ENCODE peak calls at places on chromosomes 4 and X, in four cellular contexts. S is activated effector memory CD4-positive, alpha-beta T cell treated with Interleukin-2 at 50 U/mL for 16 hours; I is dermis microvascular lymphatic vessel endothelial cell; D is NCI-H748 treated with DMSO at 0.1 percent for 48 hours. A is an unnamed sample.

GRCh38 chrX:135572436-135572835 is 52.0 kb downstream of the INTS6L start:
- DNase-seq in I (peak), D (no peak), S (no peak), A (no peak)

GRCh38 chr4:94934201-94934600 is 176.4 kb downstream of the BMPR1B start:
- DNase-seq in I (no peak), S (no peak), D (no peak), A (peak)

GRCh38 chr4:109125084-109125483 is 177.4 kb downstream of the COL25A1 start:
- DNase-seq in I (no peak), S (no peak), D (no peak), A (no peak)

GRCh38 chrX:115939070-115939469 is 231.5 kb upstream of the AGTR2 start:
- DNase-seq in S (no peak), D (no peak), I (no peak), A (no peak)

GRCh38 chr4:68152411-68152810 is 22.7 kb upstream of the TMPRSS11F start:
- DNase-seq in S (no peak), I (no peak), D (no peak), A (peak)

GRCh38 chrX:120677017-120677652 is 47.3 kb upstream of the C1GALT1C1 start:
- DNase-seq in D (no peak), I (no peak), S (no peak), A (no peak)

GRCh38 chr4:153151535-153152452 is 52.4 kb upstream of the TRIM2 start:
- DNase-seq in D (peak), S (no peak), I (peak), A (peak)

GRCh38 chr4:26609398-26609797 is 25.5 kb downstream of the TBC1D19 start:
- DNase-seq in D (no peak), S (no peak), I (no peak), A (no peak)

GRCh38 chr4:100075056-100075455 is 115.2 kb downstream of the DDIT4L start:
- DNase-seq in I (no peak), D (no peak), S (no peak), A (peak)

GRCh38 chr4:1026115-1026514 is 14.7 kb downstream of the FGFRL1 start:
- DNase-seq in S (peak), D (no peak), I (peak), A (no peak)

GRCh38 chr4:140839888-140840790 is 84.0 kb upstream of the TBC1D9 start:
- DNase-seq in D (no peak), I (no peak), S (no peak), A (no peak)

GRCh38 chr4:68592673-68593072 is 16.6 kb upstream of the UGT2B17 start:
- DNase-seq in I (no peak), D (no peak), S (no peak), A (no peak)

GRCh38 chr4:7822858-7823257 is 116.8 kb downstream of the AFAP1 start:
- DNase-seq in I (no peak), S (no peak), D (no peak), A (no peak)

A was measured in astrocyte of the hippocampus.